ENCODE peak calls at places on chromosomes 11 and 22, in ten cellular contexts. Y, P, G, B, I, F, C, A, O and J are unnamed samples.

GRCh38 chr11:57493507-57494503 is 21.7 kb downstream of the SLC43A1 start:
- DNase-seq in G (no peak), P (peak; percentile 76), F (peak; percentile 68), B (peak; percentile 98), I (peak; percentile 44), Y (peak; percentile 30), C (peak; percentile 86), O (peak; percentile 72), A (peak; percentile 71), J (peak; percentile 51)

GRCh38 chr11:126139541-126140091 is 71.8 kb downstream of the RPUSD4 start:
- DNase-seq in F (no peak), C (no peak), B (peak; percentile 48), Y (peak; percentile 19), I (peak; percentile 53), P (no peak), O (no peak), A (no peak), G (peak; percentile 82), J (no peak)

GRCh38 chr11:23957309-23957708 is 539.5 kb upstream of the LUZP2 start:
- DNase-seq in O (no peak), P (no peak), F (no peak), A (no peak), Y (no peak), I (no peak), C (no peak), B (no peak), G (peak; percentile 25), J (no peak)

GRCh38 chr11:69171476-69171875 is 15.7 kb downstream of the SMIM38 start:
- DNase-seq in F (no peak), B (no peak), A (no peak), C (no peak), G (no peak), Y (no peak), P (no peak), I (no peak), O (no peak), J (no peak)

GRCh38 chr11:104164028-104164520 is at the start of gene PDGFD:
- DNase-seq in B (peak; percentile 95), I (peak; percentile 64), Y (peak; percentile 59), O (peak; percentile 62), A (peak; percentile 79), P (no peak), F (peak; percentile 22), C (peak; percentile 80), G (peak; percentile 66), J (peak; percentile 74)

GRCh38 chr11:46299425-46300067 is 22.1 kb downstream of the CREB3L1 start:
- DNase-seq in F (no peak), C (no peak), G (no peak), A (peak; percentile 91), Y (no peak), B (no peak), P (no peak), O (no peak), I (no peak), J (peak; percentile 62)

GRCh38 chr11:78228467-78228866 is 39.7 kb downstream of the USP35 start:
- DNase-seq in C (no peak), P (peak; percentile 66), A (no peak), I (no peak), O (no peak), Y (peak; percentile 58), F (peak; percentile 22), G (peak; percentile 50), B (peak; percentile 72), J (no peak)

GRCh38 chr22:37079158-37079557 is 27.6 kb downstream of the KCTD17 start:
- DNase-seq in P (no peak), G (no peak), B (no peak), C (no peak), F (no peak), Y (no peak), A (no peak), I (no peak), O (no peak), J (no peak)

GRCh38 chr11:74019860-74020259 is 11.0 kb upstream of the UCP3 start:
- DNase-seq in I (no peak), Y (peak; percentile 21), G (peak; percentile 6), P (no peak), C (no peak), B (no peak), F (no peak), O (no peak), A (no peak), J (no peak)

GRCh38 chr11:83047515-83048225 is 24.0 kb downstream of the RAB30 start:
- DNase-seq in F (no peak), G (no peak), P (no peak), B (no peak), I (no peak), Y (peak; percentile 43), A (no peak), C (no peak), O (no peak), J (no peak)

GRCh38 chr11:103898577-103899336 is 137.7 kb upstream of the DDI1 start:
- DNase-seq in C (no peak), F (no peak), B (no peak), O (no peak), Y (no peak), P (no peak), G (no peak), A (no peak), I (no peak), J (no peak)

GRCh38 chr11:70944636-70945035 is 307.7 kb downstream of the SHANK2 start:
- DNase-seq in G (no peak), A (no peak), P (no peak), F (no peak), B (no peak), O (no peak), C (no peak), I (no peak), Y (no peak), J (no peak)

GRCh38 chr22:27300661-27301285 is 500.8 kb downstream of the MN1 start:
- DNase-seq in A (no peak), B (no peak), I (no peak), P (no peak), F (no peak), G (no peak), C (no peak), Y (no peak), O (no peak), J (no peak)

GRCh38 chr11:17898782-17899181 is 114.1 kb downstream of the SERGEF start:
- DNase-seq in P (peak; percentile 44), Y (no peak), B (peak; percentile 79), A (no peak), F (no peak), I (no peak), C (no peak), O (no peak), G (no peak), J (no peak)

DNA sequence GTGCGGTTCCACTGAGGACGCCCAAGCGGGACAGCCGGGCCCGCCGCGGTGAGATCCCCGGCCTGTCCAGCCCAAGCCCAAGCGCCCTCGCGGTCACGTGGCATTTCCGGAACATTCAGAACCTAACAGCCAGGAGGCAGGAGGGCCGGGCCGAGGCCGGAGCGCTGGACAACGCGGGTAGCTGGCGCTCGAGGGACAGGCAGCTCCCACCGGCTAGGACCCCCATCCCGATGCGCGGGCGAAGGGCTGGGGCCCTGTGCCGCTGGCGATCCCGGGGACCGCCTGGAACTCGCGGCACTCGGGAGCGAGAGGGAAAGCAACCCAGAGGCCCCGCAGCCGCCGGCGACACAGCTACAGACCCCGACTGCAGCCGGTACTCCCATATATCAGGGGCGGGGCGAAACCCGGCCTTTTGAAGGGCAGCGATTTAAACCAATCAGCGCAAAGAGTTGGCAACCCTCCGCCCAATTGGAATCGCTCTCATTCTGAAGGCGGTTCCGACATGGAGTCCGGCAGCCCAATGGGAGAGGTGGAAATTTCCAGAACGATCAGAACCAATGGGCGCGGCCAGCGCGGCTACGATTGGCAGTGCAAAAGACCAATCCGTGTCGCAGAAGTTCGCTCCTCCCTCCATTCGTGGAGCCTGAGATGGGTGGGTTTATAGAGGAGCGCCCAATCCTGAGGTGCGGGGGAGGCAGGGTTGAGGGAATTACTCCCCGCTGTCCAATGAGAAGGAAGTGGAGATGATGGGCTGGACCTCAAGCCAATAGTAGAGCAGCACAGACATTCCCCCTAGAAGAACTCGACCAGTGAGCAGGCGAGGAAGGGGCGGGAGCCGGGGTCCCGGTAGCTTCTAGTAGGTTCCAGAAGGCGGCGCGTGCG is at the start of gene STIP1:
- DNase-seq in I (peak; percentile 99), Y (peak; percentile 100), O (peak; percentile 99), F (peak; percentile 99), A (peak; percentile 99), P (peak; percentile 100), G (peak; percentile 100), C (peak; percentile 99), B (peak; percentile 100), J (peak; percentile 100)
- TF ChIP-seq CTCF in I (peak; percentile 69), Y (peak; percentile 40), O (peak; percentile 33), F (peak; percentile 89), A (peak; percentile 34), P (peak; percentile 58), G (peak; percentile 55), C (peak; percentile 61), B (peak; percentile 61), J (peak; percentile 35)

DNA sequence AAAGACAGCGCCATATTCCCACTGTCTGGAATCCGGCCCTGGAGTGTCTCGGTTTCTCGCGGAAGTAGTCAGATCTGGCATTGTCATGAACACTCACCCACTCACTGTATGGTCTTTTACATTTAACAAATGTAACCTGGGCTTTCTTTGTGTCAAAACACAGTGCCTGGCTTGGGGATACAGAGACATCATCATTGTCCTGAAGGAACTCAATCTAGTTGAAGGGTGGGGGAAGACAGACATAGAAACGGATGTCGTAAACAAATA is 1.3 kb upstream of the NECTIN1 start:
- DNase-seq in C (no peak), I (no peak), O (no peak), Y (no peak), F (no peak), A (peak; percentile 93), B (no peak), G (no peak), P (no peak), J (no peak)
- H3K4me3 ChIP-seq in C (no peak overlapping the region), I (peak overlapping the region; percentile 89), O (peak overlapping the region; percentile 86), Y (no peak overlapping the region), F (peak overlapping the region; percentile 83), A (peak overlapping the region; percentile 81), B (no peak overlapping the region), G (peak overlapping the region; percentile 67), P (no peak overlapping the region), J (peak overlapping the region; percentile 79)

GRCh38 chr22:35589071-35589735 is 27.9 kb downstream of the MB start:
- DNase-seq in B (no peak), P (no peak), O (peak; percentile 92), C (no peak), I (no peak), Y (peak; percentile 44), A (peak; percentile 94), G (peak; percentile 91), F (peak; percentile 22), J (peak; percentile 65)
- TF ChIP-seq CTCF in B (no peak), P (no peak), O (no peak), C (no peak), I (no peak), Y (no peak), A (peak; percentile 24), G (peak; percentile 8), F (no peak), J (no peak)

DNA sequence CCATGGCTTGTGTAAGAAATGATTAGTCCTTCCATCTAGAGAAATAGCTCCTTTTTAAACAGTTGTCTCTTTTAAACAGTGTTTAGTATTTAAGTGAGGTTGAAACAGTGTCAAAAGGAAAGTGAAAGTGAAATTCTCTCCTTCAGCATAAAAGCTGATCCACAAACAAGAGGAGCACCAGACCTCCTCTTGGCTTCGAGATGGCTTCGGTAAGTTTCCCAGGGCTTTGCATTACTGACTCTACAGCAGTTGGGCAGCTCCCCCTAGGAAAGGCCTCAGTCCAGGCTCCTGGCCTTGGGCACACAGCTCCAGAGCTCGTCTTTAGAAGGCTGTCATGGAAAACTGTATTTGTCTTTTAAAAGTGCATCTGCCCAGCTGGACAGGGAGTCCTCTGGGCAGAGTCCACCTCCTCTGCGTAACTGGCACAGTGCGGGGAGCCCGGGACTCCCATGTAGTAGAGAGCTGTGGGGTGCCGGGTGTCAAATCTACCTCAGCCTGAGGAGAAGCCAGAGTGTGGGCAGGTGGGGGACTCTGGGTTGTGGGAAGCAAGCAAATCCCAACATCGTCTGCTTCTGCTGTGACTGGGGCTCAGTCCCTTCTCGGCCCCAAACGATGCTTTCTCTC is at the start of gene PLAAT4:
- DNase-seq in C (peak; percentile 31), Y (peak; percentile 81), P (peak; percentile 45), O (no peak), I (peak; percentile 20), A (peak; percentile 85), G (peak; percentile 57), F (peak; percentile 41), B (no peak), J (peak; percentile 70)
- H3K4me3 ChIP-seq in C (peak within 1 kb of the TSS; percentile 4), Y (peak within 1 kb of the TSS; percentile 42), P (no peak within 1 kb of the TSS), O (peak within 1 kb of the TSS; percentile 66), I (peak within 1 kb of the TSS; percentile 64), A (peak within 1 kb of the TSS; percentile 72), G (peak within 1 kb of the TSS; percentile 54), F (peak within 1 kb of the TSS; percentile 58), B (no peak within 1 kb of the TSS), J (peak within 1 kb of the TSS; percentile 59)